ENCODE peak calls at places on chromosomes 11 and 22, in six cellular contexts. T, X, M, J, Z and Q are unnamed samples.
A peak's percentile ranks its signal among the peaks of the same experiment; 100 is the strongest.

GRCh38 chr11:73797457-73797856 is 9.8 kb downstream of the MRPL48 start:
- DNase-seq in T (no peak), X (no peak), M (no peak), J (no peak), Z (peak; percentile 83), Q (no peak)

GRCh38 chr11:119295178-119295577 is 21.8 kb downstream of the MCAM start:
- DNase-seq in T (no peak), X (no peak), M (peak; percentile 37), J (no peak), Z (no peak), Q (no peak)

GRCh38 chr22:43152355-43153071 is 1.2 kb downstream of the TSPO start:
- DNase-seq in T (peak; percentile 60), X (no peak), M (peak; percentile 37), J (peak; percentile 82), Z (peak; percentile 75), Q (no peak)

GRCh38 chr22:20319041-20319744 is 667 bp downstream of the DGCR6L start:
- DNase-seq in T (no peak), X (peak; percentile 65), M (no peak), J (no peak), Z (no peak), Q (no peak)

GRCh38 chr11:115623021-115623451 is 118.8 kb upstream of the CADM1 start:
- DNase-seq in T (peak; percentile 58), X (no peak), M (peak; percentile 62), J (peak; percentile 67), Z (no peak), Q (peak; percentile 97)

GRCh38 chr22:47245286-47245685 is 482.8 kb downstream of the TBC1D22A start:
- DNase-seq in T (no peak), X (no peak), M (no peak), J (no peak), Z (no peak), Q (no peak)

GRCh38 chr11:72598901-72599300 is 75.3 kb downstream of the PDE2A start:
- DNase-seq in T (no peak), X (peak; percentile 79), M (peak; percentile 41), J (peak; percentile 36), Z (no peak), Q (no peak)

GRCh38 chr11:82775736-82776346 is 42.2 kb upstream of the FAM181B start:
- DNase-seq in T (no peak), X (peak; percentile 81), M (peak; percentile 57), J (peak; percentile 21), Z (no peak), Q (no peak)

GRCh38 chr22:47517062-47517461 is 754.6 kb downstream of the TBC1D22A start:
- DNase-seq in T (no peak), X (no peak), M (no peak), J (no peak), Z (no peak), Q (no peak)

GRCh38 chr22:36196254-36197064 is 5.2 kb downstream of the APOL4 start:
- DNase-seq in T (no peak), X (no peak), M (no peak), J (no peak), Z (no peak), Q (no peak)
- H3K4me3 ChIP-seq in T (no peak overlapping the region), X (no peak overlapping the region), M (no peak overlapping the region), J (no peak overlapping the region), Z (no peak overlapping the region), Q (no peak overlapping the region)

DNA sequence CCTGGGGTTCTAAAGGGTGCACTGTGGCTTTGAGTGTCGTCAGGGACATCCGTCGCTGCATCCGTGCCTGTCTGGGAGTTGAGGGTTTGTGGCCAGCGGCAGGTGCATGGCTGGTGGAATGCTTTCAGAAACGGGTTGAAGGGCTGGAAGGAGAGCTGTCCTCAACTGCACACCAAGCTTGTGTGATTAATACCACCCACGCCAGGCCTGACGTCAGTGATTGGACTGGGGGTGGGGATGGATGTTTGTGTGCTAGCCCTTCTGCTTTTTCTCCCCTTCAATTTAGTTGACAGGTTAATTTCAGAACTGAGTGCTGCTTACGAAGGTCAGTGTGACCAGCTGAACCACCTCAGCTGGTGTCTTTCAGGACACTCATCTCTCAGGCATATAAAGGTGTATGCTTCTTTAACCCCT is 3.2 kb upstream of the GAB2 start:
- DNase-seq in T (peak; percentile 94), X (no peak), M (peak; percentile 88), J (peak; percentile 76), Z (no peak), Q (peak; percentile 72)
- TF ChIP-seq CTCF in T (no peak), X (no peak), M (no peak), J (no peak), Z (no peak), Q (no peak)

GRCh38 chr11:12792590-12792989 is 118.4 kb downstream of the TEAD1 start:
- DNase-seq in T (no peak), X (no peak), M (peak; percentile 78), J (no peak), Z (no peak), Q (no peak)
- H3K4me3 ChIP-seq in T (no peak overlapping the region), X (no peak overlapping the region), M (no peak overlapping the region), J (no peak overlapping the region), Z (no peak overlapping the region), Q (no peak overlapping the region)

DNA sequence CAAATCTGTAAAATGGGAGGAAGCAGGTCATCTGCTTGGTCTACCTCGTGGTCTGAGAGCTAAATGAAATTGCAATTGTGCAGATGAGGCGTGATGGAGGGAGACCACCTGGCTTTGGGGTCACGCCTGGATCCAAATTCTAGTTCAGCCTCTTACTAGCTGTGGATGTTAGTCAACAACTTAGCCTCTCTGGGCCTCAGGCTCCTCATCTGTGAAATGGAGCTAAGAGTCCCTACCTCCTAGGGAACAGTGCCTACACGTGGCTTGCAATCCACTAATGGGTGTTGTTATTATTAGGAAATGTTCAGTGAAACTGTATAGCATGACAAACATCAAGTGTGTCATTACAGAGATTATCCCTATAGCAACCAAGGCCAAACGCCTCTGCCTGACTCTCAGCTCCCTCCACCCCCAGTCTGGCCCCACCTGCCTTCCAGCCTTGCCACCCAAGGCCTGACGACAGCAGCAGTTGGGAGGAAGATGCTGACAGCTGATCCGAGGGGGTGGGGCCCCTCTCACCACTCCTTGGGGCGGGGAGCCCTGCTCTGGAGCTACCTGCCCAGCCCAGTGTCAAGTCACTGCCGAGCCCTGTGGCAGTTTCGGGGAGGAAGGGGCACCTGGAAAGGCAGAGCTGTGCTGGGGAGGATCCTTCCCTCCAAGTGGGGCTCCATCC is 1.7 kb upstream of the RHOD start:
- DNase-seq in T (no peak), X (no peak), M (peak; percentile 61), J (no peak), Z (peak; percentile 93), Q (peak; percentile 83)
- TF ChIP-seq CTCF in T (no peak), X (no peak), M (no peak), J (no peak), Z (no peak), Q (no peak)